ENCODE peak calls at places on chromosomes 1 and 21, in ten cellular contexts. K is heart right ventricle; Z is bronchial epithelial cell; A is brain pericyte; E is fibroblast of mammary gland; H is iris pigment epithelial cell; D is GDM1; I is T-helper 9 cell; L is CD8-positive, alpha-beta T cell; F is NCI-H69. Y is an unnamed sample.

GRCh38 chr1:229059671-229060079 is 211.2 kb upstream of the RAB4A start:
- DNase-seq in A (no peak), E (peak; percentile 81), D (no peak), Z (no peak), L (no peak), K (peak; percentile 46), F (no peak), H (peak; percentile 32), I (no peak), Y (no peak)

GRCh38 chr1:111565079-111565478 is 54.5 kb upstream of the RAP1A start:
- DNase-seq in Z (peak; percentile 66), I (no peak), L (no peak), A (no peak), D (no peak), H (peak; percentile 96), F (no peak), K (no peak), E (peak; percentile 98), Y (no peak)

GRCh38 chr1:94543003-94543402 is 1.4 kb upstream of the F3 start:
- DNase-seq in A (no peak), D (no peak), Z (peak; percentile 62), H (no peak), K (no peak), I (no peak), E (peak; percentile 80), F (no peak), L (no peak), Y (peak; percentile 57)

GRCh38 chr1:10935241-10935640 is 77.2 kb upstream of the TARDBP start:
- DNase-seq in L (no peak), I (no peak), A (no peak), F (peak; percentile 14), E (no peak), D (no peak), H (no peak), K (no peak), Z (no peak), Y (no peak)

GRCh38 chr1:85656256-85656655 is 52.0 kb downstream of the ZNHIT6 start:
- DNase-seq in L (no peak), D (no peak), K (no peak), I (no peak), Z (peak; percentile 1), H (peak; percentile 86), A (no peak), F (no peak), E (no peak), Y (no peak)

GRCh38 chr21:42309753-42310213 is 5.4 kb downstream of the TFF3 start:
- DNase-seq in Z (peak; percentile 17), F (peak; percentile 72), L (peak; percentile 63), I (peak; percentile 66), H (peak; percentile 5), A (no peak), K (peak; percentile 50), E (peak; percentile 12), D (peak; percentile 22), Y (peak; percentile 30)

GRCh38 chr1:228014235-228014930 is 7.6 kb downstream of the WNT3A start:
- DNase-seq in F (peak; percentile 57), A (no peak), H (peak; percentile 20), L (no peak), Z (peak; percentile 85), D (no peak), K (peak; percentile 26), E (peak; percentile 23), I (no peak), Y (no peak)

GRCh38 chr1:55211909-55212308 is 3.3 kb downstream of the USP24 start:
- DNase-seq in Z (no peak), L (no peak), H (no peak), I (no peak), A (no peak), D (no peak), K (no peak), E (no peak), F (peak; percentile 13), Y (peak; percentile 60)

GRCh38 chr21:39186676-39187075 is 3.4 kb upstream of the PSMG1 start:
- DNase-seq in F (peak; percentile 51), D (no peak), H (no peak), A (no peak), L (no peak), I (no peak), Z (peak; percentile 63), K (no peak), E (no peak), Y (no peak)

GRCh38 chr1:15802234-15802965 is 5.0 kb downstream of the UQCRHL start:
- DNase-seq in K (no peak), L (no peak), D (peak; percentile 9), I (no peak), H (peak; percentile 26), A (no peak), Z (no peak), E (no peak), F (no peak), Y (no peak)